ENCODE peak calls at places on chromosomes 3 and 15, in ten cellular contexts. U is GM03348; P is smooth muscle cell of the brain vasculature; K is activated CD8-positive, alpha-beta T cell treated with anti-CD3 and anti-CD28 coated beads, Interleukin-2, amount 10 ng/mL, durations not matched to agents 7 days and 5 days; I is stomach; E is SHP77; Q is activated T-cell treated with anti-CD3 and anti-CD28 coated beads for 1 hour; T is iris pigment epithelial cell; F is dorsolateral prefrontal cortex; B is NCI-H2081. O is an unnamed sample.
A peak's percentile ranks its signal among the peaks of the same experiment; 100 is the strongest.

GRCh38 chr3:111238896-111239295 is 167.3 kb downstream of the NECTIN3 start:
- DNase-seq in U (no peak), P (no peak), K (peak; percentile 68), I (no peak), E (no peak), Q (no peak), T (no peak), F (no peak), B (no peak), O (no peak)

GRCh38 chr3:161284989-161285388 is 63.9 kb downstream of the NMD3 start:
- DNase-seq in U (no peak), P (no peak), K (no peak), I (no peak), E (no peak), Q (no peak), T (peak; percentile 8), F (no peak), B (no peak), O (no peak)

GRCh38 chr15:80798911-80799310 is 19.7 kb downstream of the CEMIP start:
- DNase-seq in U (no peak), P (no peak), K (no peak), I (no peak), E (no peak), Q (no peak), T (no peak), F (no peak), B (no peak), O (no peak)

GRCh38 chr3:179200790-179201189 is 50.1 kb downstream of the KCNMB3 start:
- DNase-seq in U (no peak), P (no peak), K (no peak), I (no peak), E (no peak), Q (no peak), T (no peak), F (no peak), B (no peak), O (no peak)

GRCh38 chr3:197499427-197499826 is 56.3 kb downstream of the BDH1 start:
- DNase-seq in U (no peak), P (no peak), K (no peak), I (no peak), E (no peak), Q (no peak), T (peak; percentile 93), F (no peak), B (no peak), O (no peak)

GRCh38 chr15:60507596-60508424 is 28.9 kb upstream of the ICE2 start:
- DNase-seq in U (peak; percentile 73), P (peak; percentile 31), K (peak; percentile 75), I (peak; percentile 38), E (peak; percentile 52), Q (peak; percentile 21), T (peak; percentile 73), F (no peak), B (peak; percentile 56), O (peak; percentile 73)

GRCh38 chr3:30625541-30626438 is 19.4 kb downstream of the TGFBR2 start:
- DNase-seq in U (peak; percentile 36), P (peak; percentile 65), K (no peak), I (no peak), E (no peak), Q (no peak), T (peak; percentile 89), F (no peak), B (no peak), O (no peak)

GRCh38 chr3:50549226-50549625 is 18.3 kb downstream of the C3orf18 start:
- DNase-seq in U (no peak), P (no peak), K (no peak), I (no peak), E (no peak), Q (no peak), T (no peak), F (no peak), B (no peak), O (no peak)

GRCh38 chr3:141401584-141402475 is 33.5 kb downstream of the ZBTB38 start:
- DNase-seq in U (peak; percentile 76), P (no peak), K (peak; percentile 50), I (peak; percentile 53), E (no peak), Q (peak; percentile 17), T (no peak), F (peak; percentile 40), B (peak; percentile 71), O (peak; percentile 44)

GRCh38 chr3:21020681-21021080 is 730.3 kb downstream of the ZNF385D start:
- DNase-seq in U (no peak), P (no peak), K (no peak), I (no peak), E (no peak), Q (no peak), T (peak; percentile 6), F (no peak), B (no peak), O (no peak)

GRCh38 chr3:71172951-71173350 is 410.6 kb downstream of the FOXP1 start:
- DNase-seq in U (peak; percentile 62), P (no peak), K (no peak), I (no peak), E (no peak), Q (no peak), T (peak; percentile 83), F (no peak), B (no peak), O (no peak)

GRCh38 chr3:148149556-148149955 is 548.1 kb upstream of the AGTR1 start:
- DNase-seq in U (no peak), P (no peak), K (no peak), I (no peak), E (no peak), Q (no peak), T (no peak), F (no peak), B (no peak), O (no peak)

GRCh38 chr3:901953-902778 is 190.7 kb upstream of the CNTN6 start:
- DNase-seq in U (peak; percentile 5), P (no peak), K (no peak), I (no peak), E (no peak), Q (no peak), T (peak; percentile 2), F (no peak), B (peak; percentile 7), O (no peak)

GRCh38 chr15:32119286-32119685 is 89.0 kb downstream of the CHRNA7 start:
- DNase-seq in U (no peak), P (no peak), K (no peak), I (no peak), E (no peak), Q (no peak), T (no peak), F (no peak), B (no peak), O (no peak)

GRCh38 chr3:99934984-99935797 is 117.5 kb downstream of the CMSS1 start:
- DNase-seq in U (no peak), P (no peak), K (no peak), I (no peak), E (no peak), Q (no peak), T (no peak), F (no peak), B (no peak), O (no peak)

GRCh38 chr3:9808345-9809037 is 1.6 kb upstream of the TTLL3 start:
- DNase-seq in U (peak; percentile 52), P (no peak), K (peak; percentile 72), I (no peak), E (peak; percentile 31), Q (peak; percentile 45), T (peak; percentile 40), F (no peak), B (peak; percentile 37), O (peak; percentile 67)

GRCh38 chr3:99875925-99876781 is 58.5 kb downstream of the CMSS1 start:
- DNase-seq in U (peak; percentile 88), P (no peak), K (peak; percentile 71), I (peak; percentile 84), E (no peak), Q (peak; percentile 46), T (peak; percentile 77), F (peak; percentile 62), B (peak; percentile 89), O (peak; percentile 92)

GRCh38 chr3:13553686-13554085 is 4.8 kb downstream of the FBLN2 start:
- DNase-seq in U (no peak), P (no peak), K (no peak), I (no peak), E (no peak), Q (no peak), T (no peak), F (no peak), B (no peak), O (peak; percentile 49)

GRCh38 chr15:89888214-89888804 is 5.5 kb downstream of the AP3S2 start:
- DNase-seq in U (peak; percentile 76), P (peak; percentile 28), K (no peak), I (no peak), E (peak; percentile 7), Q (no peak), T (peak; percentile 73), F (no peak), B (peak; percentile 14), O (peak; percentile 74)

GRCh38 chr15:36506733-36507356 is 72.6 kb upstream of the CDIN1 start:
- DNase-seq in U (no peak), P (no peak), K (no peak), I (no peak), E (no peak), Q (no peak), T (no peak), F (no peak), B (peak; percentile 83), O (no peak)

GRCh38 chr3:42994595-42994994 is 15.5 kb downstream of the GASK1A start:
- DNase-seq in U (no peak), P (no peak), K (peak; percentile 36), I (no peak), E (no peak), Q (no peak), T (no peak), F (no peak), B (no peak), O (no peak)

GRCh38 chr3:71984843-71985594 is 200.1 kb upstream of the PROK2 start:
- DNase-seq in U (no peak), P (no peak), K (no peak), I (peak; percentile 37), E (no peak), Q (no peak), T (no peak), F (no peak), B (no peak), O (no peak)

GRCh38 chr15:51380999-51381806 is 39.7 kb downstream of the GLDN start:
- DNase-seq in U (peak; percentile 88), P (no peak), K (peak; percentile 48), I (peak; percentile 60), E (peak; percentile 83), Q (no peak), T (peak; percentile 79), F (peak; percentile 68), B (peak; percentile 79), O (peak; percentile 68)

GRCh38 chr3:121598564-121598963 is 5.4 kb downstream of the FBXO40 start:
- DNase-seq in U (no peak), P (no peak), K (no peak), I (no peak), E (no peak), Q (no peak), T (no peak), F (no peak), B (no peak), O (no peak)

GRCh38 chr15:63928185-63928852 is 94.6 kb upstream of the HERC1 start:
- DNase-seq in U (no peak), P (no peak), K (no peak), I (no peak), E (no peak), Q (no peak), T (no peak), F (no peak), B (no peak), O (no peak)

GRCh38 chr3:186570941-186571643 is 572 bp downstream of the DNAJB11 start:
- DNase-seq in U (no peak), P (no peak), K (no peak), I (no peak), E (no peak), Q (no peak), T (no peak), F (no peak), B (no peak), O (no peak)

GRCh38 chr3:16338999-16339398 is 74.0 kb downstream of the OXNAD1 start:
- DNase-seq in U (peak; percentile 88), P (peak; percentile 13), K (peak; percentile 42), I (no peak), E (no peak), Q (no peak), T (peak; percentile 96), F (no peak), B (no peak), O (no peak)

GRCh38 chr15:25670025-25670554 is 193.0 kb downstream of the ATP10A start:
- DNase-seq in U (peak; percentile 88), P (peak; percentile 53), K (no peak), I (no peak), E (no peak), Q (no peak), T (peak; percentile 14), F (peak; percentile 86), B (peak; percentile 10), O (no peak)